ENCODE peak calls at places on chromosomes 12 and 14, in eight cellular contexts. G is adrenal gland, F is A549, W is HCT116, N is esophagus squamous epithelium, Z is esophagus muscularis mucosa, J is IMR-90, V is transverse colon. D is an unnamed sample.

GRCh38 chr12:27635349-27635972 is 60.8 kb upstream of the REP15 start:
- DNase-seq in G (no peak), F (peak; percentile 41), W (peak; percentile 44), N (no peak), Z (no peak), J (peak; percentile 77), V (no peak), D (no peak)

GRCh38 chr12:16389594-16389993 is 42.1 kb downstream of the MGST1 start:
- DNase-seq in G (no peak), F (no peak), W (no peak), N (no peak), Z (no peak), J (peak; percentile 88), V (no peak), D (no peak)

GRCh38 chr12:48965447-48965846 is 6.1 kb downstream of the WNT10B start:
- DNase-seq in G (no peak), F (no peak), W (no peak), N (no peak), Z (no peak), J (peak; percentile 38), V (no peak), D (no peak)

GRCh38 chr14:54877015-54877702 is 25.5 kb downstream of the GCH1 start:
- DNase-seq in G (no peak), F (no peak), W (no peak), N (no peak), Z (peak; percentile 5), J (peak; percentile 10), V (no peak), D (no peak)

GRCh38 chr14:78005325-78005724 is 164.8 kb upstream of the NRXN3 start:
- DNase-seq in G (no peak), F (peak; percentile 17), W (peak; percentile 81), N (no peak), Z (no peak), J (no peak), V (no peak), D (no peak)

GRCh38 chr12:123105427-123105826 is 45.5 kb downstream of the PITPNM2 start:
- DNase-seq in G (no peak), F (no peak), W (no peak), N (no peak), Z (no peak), J (no peak), V (no peak), D (no peak)

GRCh38 chr14:74980398-74980745 is 22.3 kb upstream of the EIF2B2 start:
- DNase-seq in G (peak; percentile 27), F (no peak), W (no peak), N (no peak), Z (no peak), J (no peak), V (no peak), D (no peak)

GRCh38 chr12:50862316-50862715 is 19.6 kb downstream of the TMPRSS12 start:
- DNase-seq in G (no peak), F (peak; percentile 44), W (no peak), N (no peak), Z (no peak), J (peak; percentile 77), V (no peak), D (no peak)

GRCh38 chr12:25670076-25671055 is 117.3 kb upstream of the LMNTD1 start:
- DNase-seq in G (no peak), F (no peak), W (no peak), N (no peak), Z (peak; percentile 29), J (peak; percentile 32), V (no peak), D (no peak)

GRCh38 chr14:104876251-104876699 is 11.2 kb downstream of the CEP170B start:
- DNase-seq in G (no peak), F (peak; percentile 28), W (peak; percentile 44), N (no peak), Z (no peak), J (peak; percentile 16), V (no peak), D (no peak)

GRCh38 chr12:126483145-126484068 is 1418.2 kb downstream of the AACS start:
- DNase-seq in G (peak; percentile 61), F (no peak), W (no peak), N (no peak), Z (no peak), J (no peak), V (no peak), D (no peak)

GRCh38 chr12:45732250-45732649 is 2.7 kb downstream of the ARID2 start:
- DNase-seq in G (no peak), F (no peak), W (no peak), N (no peak), Z (no peak), J (peak; percentile 7), V (no peak), D (no peak)

GRCh38 chr12:104761091-104761490 is 197.0 kb downstream of the SLC41A2 start:
- DNase-seq in G (no peak), F (no peak), W (no peak), N (no peak), Z (peak; percentile 72), J (no peak), V (no peak), D (no peak)

GRCh38 chr12:113261847-113262470 is 40.7 kb downstream of the TPCN1 start:
- DNase-seq in G (no peak), F (no peak), W (no peak), N (no peak), Z (no peak), J (peak; percentile 22), V (no peak), D (no peak)

GRCh38 chr12:28156362-28156761 is 33.9 kb upstream of the CCDC91 start:
- DNase-seq in G (no peak), F (no peak), W (no peak), N (no peak), Z (no peak), J (no peak), V (no peak), D (no peak)

GRCh38 chr14:91924871-91925726 is 22.4 kb downstream of the FBLN5 start:
- DNase-seq in G (no peak), F (no peak), W (no peak), N (no peak), Z (no peak), J (no peak), V (no peak), D (no peak)

GRCh38 chr14:65336191-65336591 is 76.3 kb upstream of the FUT8 start:
- DNase-seq in G (no peak), F (no peak), W (no peak), N (no peak), Z (no peak), J (peak; percentile 73), V (no peak), D (no peak)

GRCh38 chr14:56490379-56490778 is 89.2 kb upstream of the TMEM260 start:
- DNase-seq in G (no peak), F (no peak), W (peak; percentile 35), N (no peak), Z (no peak), J (peak; percentile 40), V (no peak), D (no peak)

GRCh38 chr12:124829008-124829707 is 34.5 kb downstream of the SCARB1 start:
- DNase-seq in G (peak; percentile 89), F (peak; percentile 84), W (no peak), N (no peak), Z (no peak), J (peak; percentile 85), V (peak; percentile 41), D (no peak)

GRCh38 chr14:75877292-75877691 is 104.5 kb downstream of the TGFB3 start:
- DNase-seq in G (no peak), F (no peak), W (no peak), N (no peak), Z (no peak), J (peak; percentile 97), V (no peak), D (peak; percentile 46)

GRCh38 chr12:100820314-100820713 is 25.7 kb downstream of the ANO4 start:
- DNase-seq in G (no peak), F (no peak), W (no peak), N (no peak), Z (no peak), J (peak; percentile 67), V (no peak), D (no peak)

GRCh38 chr12:127559349-127560040 is 707.5 kb upstream of the TMEM132C start:
- DNase-seq in G (peak; percentile 72), F (no peak), W (no peak), N (no peak), Z (peak; percentile 90), J (peak; percentile 94), V (peak; percentile 22), D (no peak)

GRCh38 chr12:79555006-79555925 is 135.5 kb downstream of the PAWR start:
- DNase-seq in G (no peak), F (no peak), W (peak; percentile 26), N (no peak), Z (no peak), J (peak; percentile 79), V (no peak), D (no peak)

GRCh38 chr12:91179315-91179714 is 3.3 kb downstream of the DCN start:
- DNase-seq in G (no peak), F (no peak), W (no peak), N (no peak), Z (no peak), J (peak; percentile 21), V (no peak), D (no peak)
- H3K27ac ChIP-seq in G (peak overlapping the region; percentile 79), F (no peak overlapping the region), W (no peak overlapping the region), N (peak overlapping the region; percentile 81), Z (peak overlapping the region; percentile 61), J (peak overlapping the region; percentile 99), V (peak overlapping the region; percentile 69), D (peak overlapping the region; percentile 75)

DNA sequence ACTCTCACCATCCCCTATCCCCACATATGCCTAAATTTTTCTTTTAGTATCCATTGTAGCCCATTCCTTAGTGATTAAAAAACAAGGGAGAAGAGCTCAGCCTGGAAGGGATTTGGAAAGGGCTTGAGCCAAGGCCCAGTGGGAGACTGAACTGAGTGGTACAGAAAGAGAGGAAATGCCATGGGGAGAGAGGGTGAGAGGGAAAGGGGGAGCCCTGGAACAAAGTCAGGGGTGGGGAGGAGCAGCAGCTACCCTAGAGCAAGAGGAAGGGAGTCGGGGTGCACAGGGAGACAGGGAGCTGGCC is 2.6 kb upstream of the ATN1 start:
- DNase-seq in G (no peak), F (no peak), W (no peak), N (no peak), Z (no peak), J (no peak), V (no peak), D (no peak)
- TF ChIP-seq POLR2A in G (no peak), F (no peak), W (no peak), N (no peak), Z (no peak), J (no peak), V (peak; percentile 54), D (no peak)

DNA sequence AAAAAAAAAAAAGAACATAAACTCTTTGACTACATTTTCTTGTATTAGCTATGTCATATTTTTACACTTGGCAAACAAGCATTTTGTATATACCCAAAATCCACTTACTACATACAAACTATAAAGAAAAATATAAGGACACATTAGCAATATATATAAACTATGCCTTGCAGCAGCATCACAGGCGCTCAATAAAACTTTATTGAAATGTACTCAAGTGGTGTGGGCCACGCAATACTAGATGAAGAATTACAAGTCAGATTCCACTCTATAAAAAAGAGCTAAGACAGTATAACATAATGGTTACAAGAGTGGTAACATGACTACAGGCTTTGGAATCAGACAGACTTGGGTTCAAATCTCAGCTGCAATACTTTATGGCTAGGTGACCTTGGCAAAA is 3.1 kb upstream of the AP4S1 start:
- DNase-seq in G (no peak), F (no peak), W (no peak), N (no peak), Z (no peak), J (no peak), V (no peak), D (no peak)
- TF ChIP-seq CTCF in G (no peak), F (no peak), W (no peak), N (no peak), Z (no peak), J (no peak), V (no peak), D (no peak)

GRCh38 chr14:67697006-67697405 is 1.4 kb upstream of the RDH11 start:
- DNase-seq in G (no peak), F (no peak), W (no peak), N (no peak), Z (no peak), J (no peak), V (no peak), D (no peak)
- H3K27ac ChIP-seq in G (no peak overlapping the region), F (no peak overlapping the region), W (no peak overlapping the region), N (peak overlapping the region; percentile 12), Z (no peak overlapping the region), J (no peak overlapping the region), V (no peak overlapping the region), D (no peak overlapping the region)